ENCODE peak calls at places on chromosomes 16 and 17, in four cellular contexts. H, M, X and I are unnamed samples.

GRCh38 chr16:19785081-19785480 is 67.0 kb downstream of the IQCK start:
- DNase-seq in H (no peak), M (no peak), X (no peak), I (no peak)

GRCh38 chr16:71172808-71173207 is 57.7 kb downstream of the HYDIN start:
- DNase-seq in H (no peak), M (no peak), X (no peak), I (no peak)

GRCh38 chr16:57134982-57135381 is 42.6 kb downstream of the CPNE2 start:
- DNase-seq in H (no peak), M (no peak), X (no peak), I (no peak)

GRCh38 chr17:49363251-49363650 is 1.2 kb upstream of the ZNF652 start:
- DNase-seq in H (no peak), M (no peak), X (no peak), I (no peak)

GRCh38 chr16:30761427-30761927 is 385 bp downstream of the CFAP119 start:
- DNase-seq in H (peak; percentile 80), M (peak; percentile 36), X (no peak), I (no peak)

GRCh38 chr16:87226926-87227650 is 90.1 kb downstream of the C16orf95 start:
- DNase-seq in H (no peak), M (peak; percentile 16), X (no peak), I (no peak)

GRCh38 chr16:49650603-49651002 is 205.3 kb downstream of the ZNF423 start:
- DNase-seq in H (no peak), M (no peak), X (no peak), I (no peak)

GRCh38 chr17:48483471-48484131 is 47.2 kb downstream of the HOXB1 start:
- DNase-seq in H (peak; percentile 26), M (peak; percentile 43), X (peak; percentile 82), I (peak; percentile 97)

GRCh38 chr17:7295230-7296180 is 1.1 kb upstream of the YBX2 start:
- DNase-seq in H (peak; percentile 51), M (no peak), X (no peak), I (no peak)

GRCh38 chr16:51268237-51268636 is 117.2 kb upstream of the SALL1 start:
- DNase-seq in H (no peak), M (no peak), X (no peak), I (no peak)

GRCh38 chr17:37488607-37489196 is 989 bp upstream of the DUSP14 start:
- DNase-seq in H (peak; percentile 90), M (peak; percentile 94), X (peak; percentile 74), I (peak; percentile 86)

GRCh38 chr16:85425061-85425662 is 188.0 kb upstream of the GSE1 start:
- DNase-seq in H (no peak), M (peak; percentile 2), X (no peak), I (no peak)

GRCh38 chr17:8865811-8866210 is 1.7 kb downstream of the PIK3R6 start:
- DNase-seq in H (no peak), M (no peak), X (no peak), I (no peak)

GRCh38 chr16:66375451-66375850 is 9.0 kb downstream of the CDH5 start:
- DNase-seq in H (no peak), M (no peak), X (no peak), I (no peak)

GRCh38 chr17:8073627-8074485 is 13.7 kb downstream of the ALOX12B start:
- DNase-seq in H (peak; percentile 91), M (peak; percentile 72), X (no peak), I (no peak)

GRCh38 chr16:71645450-71645849 is 19.5 kb downstream of the MARVELD3 start:
- DNase-seq in H (peak; percentile 70), M (peak; percentile 57), X (no peak), I (no peak)

GRCh38 chr17:12952012-12952411 is 65.8 kb downstream of the ELAC2 start:
- DNase-seq in H (no peak), M (no peak), X (no peak), I (no peak)

GRCh38 chr17:75641343-75641742 is 8.1 kb downstream of the SMIM5 start:
- DNase-seq in H (no peak), M (peak; percentile 39), X (no peak), I (peak; percentile 59)

GRCh38 chr16:30715777-30716445 is 16.9 kb downstream of the SRCAP start:
- DNase-seq in H (no peak), M (peak; percentile 29), X (no peak), I (no peak)

GRCh38 chr16:9114842-9115241 is 23.4 kb downstream of the HAPSTR1 start:
- DNase-seq in H (no peak), M (no peak), X (no peak), I (no peak)

GRCh38 chr17:38693700-38694329 is 11.3 kb upstream of the MLLT6 start:
- DNase-seq in H (no peak), M (peak; percentile 72), X (no peak), I (no peak)

GRCh38 chr17:17388657-17389496 is 85.7 kb downstream of the NT5M start:
- DNase-seq in H (no peak), M (no peak), X (no peak), I (no peak)

GRCh38 chr17:75850928-75851692 is 4.0 kb downstream of the WBP2 start:
- DNase-seq in H (no peak), M (no peak), X (no peak), I (no peak)

GRCh38 chr17:65572186-65572580 is 10.7 kb upstream of the AXIN2 start:
- DNase-seq in H (peak; percentile 61), M (no peak), X (no peak), I (no peak)

GRCh38 chr17:37608369-37609169 is 649 bp downstream of the SYNRG start:
- DNase-seq in H (peak; percentile 81), M (no peak), X (no peak), I (no peak)

GRCh38 chr16:57920215-57920890 is 50.6 kb downstream of the CNGB1 start:
- DNase-seq in H (no peak), M (no peak), X (no peak), I (no peak)

GRCh38 chr16:48277158-48277557 is 29.8 kb upstream of the ABCC11 start:
- DNase-seq in H (no peak), M (peak; percentile 32), X (no peak), I (no peak)

GRCh38 chr16:3106205-3106928 is 6.0 kb upstream of the ZNF205 start:
- DNase-seq in H (peak; percentile 96), M (peak; percentile 95), X (peak; percentile 34), I (no peak)

GRCh38 chr17:75695141-75695829 is 26.0 kb upstream of the ITGB4 start:
- DNase-seq in H (no peak), M (no peak), X (no peak), I (no peak)

GRCh38 chr17:31690118-31690517 is 168.9 kb downstream of the COPRS start:
- DNase-seq in H (no peak), M (no peak), X (no peak), I (no peak)

GRCh38 chr17:72498671-72499210 is 377.9 kb downstream of the SOX9 start:
- DNase-seq in H (no peak), M (no peak), X (no peak), I (no peak)

GRCh38 chr17:16301963-16302855 is 51.1 kb downstream of the CENPV start:
- DNase-seq in H (no peak), M (no peak), X (no peak), I (no peak)

GRCh38 chr17:74785096-74785980 is 9.2 kb upstream of the NAT9 start:
- DNase-seq in H (no peak), M (no peak), X (no peak), I (no peak)

GRCh38 chr16:10828851-10829331 is 10.3 kb upstream of the TVP23A start:
- DNase-seq in H (peak; percentile 30), M (peak; percentile 97), X (peak; percentile 64), I (peak; percentile 48)

GRCh38 chr17:31050948-31051347 is 43.8 kb upstream of the NF1 start:
- DNase-seq in H (no peak), M (no peak), X (no peak), I (no peak)

GRCh38 chr17:82865996-82866395 is 26.2 kb upstream of the ZNF750 start:
- DNase-seq in H (no peak), M (no peak), X (no peak), I (no peak)

GRCh38 chr17:82867763-82868325 is 28.0 kb upstream of the ZNF750 start:
- DNase-seq in H (no peak), M (no peak), X (no peak), I (no peak)

GRCh38 chr17:82864721-82865240 is 25.0 kb upstream of the ZNF750 start:
- DNase-seq in H (no peak), M (no peak), X (no peak), I (no peak)

GRCh38 chr17:82865274-82865673 is 25.5 kb upstream of the ZNF750 start:
- DNase-seq in H (no peak), M (no peak), X (no peak), I (no peak)

GRCh38 chr17:82866521-82867214 is 26.8 kb upstream of the ZNF750 start:
- DNase-seq in H (no peak), M (peak; percentile 45), X (peak; percentile 54), I (no peak)
- H3K4me3 ChIP-seq in H (no peak overlapping the region), M (no peak overlapping the region), X (no peak overlapping the region), I (no peak overlapping the region)

GRCh38 chr17:62109378-62109902 is 44.4 kb upstream of the MED13 start:
- DNase-seq in H (peak; percentile 93), M (peak; percentile 88), X (peak; percentile 42), I (peak; percentile 57)
- TF ChIP-seq CTCF in H (peak; percentile 99), M (peak; percentile 99), X (peak; percentile 94), I (peak; percentile 99)

GRCh38 chr17:45238155-45238774 is 16.6 kb downstream of the FMNL1 start:
- DNase-seq in H (no peak), M (no peak), X (no peak), I (no peak)

GRCh38 chr17:45240905-45241314 is 19.2 kb downstream of the FMNL1 start:
- DNase-seq in H (peak; percentile 51), M (no peak), X (no peak), I (no peak)

GRCh38 chr17:45243750-45244149 is 18.1 kb downstream of the SPATA32 start:
- DNase-seq in H (no peak), M (no peak), X (no peak), I (no peak)

GRCh38 chr17:45242015-45242414 is 19.9 kb downstream of the SPATA32 start:
- DNase-seq in H (no peak), M (no peak), X (no peak), I (no peak)

DNA sequence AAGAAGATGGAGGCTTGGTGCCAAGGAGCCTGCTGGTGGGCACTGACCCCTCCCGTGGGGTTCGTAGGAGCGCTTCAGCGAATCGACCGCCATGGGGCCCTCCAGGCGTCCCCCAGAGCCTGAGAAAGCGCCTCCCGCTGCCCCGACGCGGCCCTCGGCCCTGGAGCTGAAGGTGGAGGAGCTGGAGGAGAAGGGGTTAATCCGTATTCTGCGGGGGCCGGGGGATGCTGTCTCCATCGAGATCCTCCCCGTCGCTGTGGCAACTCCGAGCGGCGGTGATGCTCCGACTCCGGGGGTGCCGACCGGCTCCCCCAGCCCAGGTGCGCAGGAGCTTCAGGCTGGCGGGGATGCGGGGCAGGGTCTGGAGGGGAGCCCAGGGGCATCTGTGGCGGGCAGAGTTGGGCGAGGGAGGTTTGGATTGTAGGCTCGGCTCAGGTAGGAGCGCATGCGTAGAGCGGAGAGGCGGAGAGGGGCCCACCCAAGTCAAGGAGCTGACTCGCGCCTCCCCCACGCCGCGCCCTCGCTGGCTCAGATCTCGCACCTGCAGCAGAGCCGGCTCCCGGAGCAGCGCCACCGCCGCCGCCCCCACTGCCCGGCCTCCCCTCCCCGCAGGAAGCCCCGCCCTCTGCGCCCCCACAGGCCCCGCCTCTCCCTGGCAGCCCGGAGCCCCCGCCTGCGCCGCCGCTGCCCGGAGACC is 19.8 kb downstream of the FMNL1 start:
- DNase-seq in H (peak; percentile 64), M (no peak), X (no peak), I (no peak)
- H3K4me3 ChIP-seq in H (peak overlapping the region; percentile 90), M (no peak overlapping the region), X (no peak overlapping the region), I (no peak overlapping the region)

DNA sequence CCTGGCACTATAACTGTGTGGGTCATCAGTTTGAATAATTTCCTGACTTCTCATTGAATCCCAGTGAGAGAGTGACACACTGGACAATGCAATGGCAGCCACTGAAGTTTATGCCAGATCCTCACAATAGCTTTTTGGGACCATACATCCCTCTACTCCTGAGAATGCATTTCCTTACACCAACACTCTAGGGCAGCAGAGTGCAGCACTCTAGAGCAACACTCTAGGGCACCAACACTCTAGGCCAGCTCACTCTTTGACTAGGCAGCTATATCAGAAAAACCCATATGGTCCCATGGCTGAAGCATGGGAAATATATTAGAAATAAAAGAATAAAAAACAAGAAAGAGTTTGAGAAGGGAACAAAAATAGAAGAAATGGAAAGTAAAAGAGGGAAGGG is 309.2 kb downstream of the MAP2K6 start:
- DNase-seq in H (no peak), M (no peak), X (no peak), I (no peak)
- TF ChIP-seq CTCF in H (peak; percentile 55), M (no peak), X (peak; percentile 19), I (peak; percentile 62)